ENCODE peak calls at places on chromosome 5, in six cellular contexts. One of them, this sample, is unnamed.

GRCh38 chr5:159135896-159136531 is 36.3 kb upstream of the EBF1 start:
- DNase-seq in HL-60: no peak
- DNase-seq in mammary epithelial cell: peak
- DNase-seq in neural crest cell: no peak
- DNase-seq in cardiac muscle cell: peak
- DNase-seq in GM12864: no peak
- DNase-seq in this sample: no peak

GRCh38 chr5:176639981-176640380 is 7.3 kb upstream of the TSPAN17 start:
- DNase-seq in HL-60: no peak
- DNase-seq in mammary epithelial cell: no peak
- DNase-seq in neural crest cell: no peak
- DNase-seq in cardiac muscle cell: peak
- DNase-seq in GM12864: no peak
- DNase-seq in this sample: no peak

GRCh38 chr5:127959152-127959764 is 124.3 kb upstream of the SLC12A2 start:
- DNase-seq in HL-60: no peak
- DNase-seq in mammary epithelial cell: peak
- DNase-seq in neural crest cell: no peak
- DNase-seq in cardiac muscle cell: peak
- DNase-seq in GM12864: no peak
- DNase-seq in this sample: no peak

GRCh38 chr5:156120777-156121176 is 206.2 kb upstream of the SGCD start:
- DNase-seq in HL-60: no peak
- DNase-seq in mammary epithelial cell: no peak
- DNase-seq in neural crest cell: no peak
- DNase-seq in cardiac muscle cell: no peak
- DNase-seq in GM12864: no peak
- DNase-seq in this sample: no peak

GRCh38 chr5:150142800-150143724 is 12.6 kb downstream of the PDGFRB start:
- DNase-seq in HL-60: no peak
- DNase-seq in mammary epithelial cell: peak
- DNase-seq in neural crest cell: no peak
- DNase-seq in cardiac muscle cell: peak
- DNase-seq in GM12864: no peak
- DNase-seq in this sample: no peak

GRCh38 chr5:55675119-55675518 is 37.0 kb downstream of the SLC38A9 start:
- DNase-seq in HL-60: no peak
- DNase-seq in mammary epithelial cell: no peak
- DNase-seq in neural crest cell: no peak
- DNase-seq in cardiac muscle cell: peak
- DNase-seq in GM12864: no peak
- DNase-seq in this sample: no peak

GRCh38 chr5:36502608-36503007 is 103.8 kb upstream of the SLC1A3 start:
- DNase-seq in HL-60: no peak
- DNase-seq in mammary epithelial cell: peak
- DNase-seq in neural crest cell: no peak
- DNase-seq in cardiac muscle cell: peak
- DNase-seq in GM12864: no peak
- DNase-seq in this sample: no peak

GRCh38 chr5:89690331-89690730 is 719.2 kb downstream of the CETN3 start:
- DNase-seq in HL-60: no peak
- DNase-seq in mammary epithelial cell: no peak
- DNase-seq in neural crest cell: no peak
- DNase-seq in cardiac muscle cell: no peak
- DNase-seq in GM12864: no peak
- DNase-seq in this sample: no peak

GRCh38 chr5:69105996-69106906 is 12.4 kb downstream of the SLC30A5 start:
- DNase-seq in HL-60: no peak
- DNase-seq in mammary epithelial cell: no peak
- DNase-seq in neural crest cell: no peak
- DNase-seq in cardiac muscle cell: no peak
- DNase-seq in GM12864: no peak
- DNase-seq in this sample: peak

GRCh38 chr5:45454114-45454513 is 242.1 kb downstream of the HCN1 start:
- DNase-seq in HL-60: no peak
- DNase-seq in mammary epithelial cell: no peak
- DNase-seq in neural crest cell: no peak
- DNase-seq in cardiac muscle cell: no peak
- DNase-seq in GM12864: no peak
- DNase-seq in this sample: no peak

GRCh38 chr5:164998590-164998989 is 1493.2 kb downstream of the MAT2B start:
- DNase-seq in HL-60: no peak
- DNase-seq in mammary epithelial cell: no peak
- DNase-seq in neural crest cell: no peak
- DNase-seq in cardiac muscle cell: no peak
- DNase-seq in GM12864: no peak
- DNase-seq in this sample: no peak

GRCh38 chr5:168908207-168908606 is 329.0 kb upstream of the PANK3 start:
- DNase-seq in HL-60: no peak
- DNase-seq in mammary epithelial cell: peak
- DNase-seq in neural crest cell: no peak
- DNase-seq in cardiac muscle cell: peak
- DNase-seq in GM12864: no peak
- DNase-seq in this sample: no peak

GRCh38 chr5:54861212-54861894 is 124.0 kb downstream of the ESM1 start:
- DNase-seq in HL-60: no peak
- DNase-seq in mammary epithelial cell: no peak
- DNase-seq in neural crest cell: no peak
- DNase-seq in cardiac muscle cell: peak
- DNase-seq in GM12864: no peak
- DNase-seq in this sample: no peak

GRCh38 chr5:68221488-68221887 is 5.9 kb downstream of the PIK3R1 start:
- DNase-seq in HL-60: no peak
- DNase-seq in mammary epithelial cell: no peak
- DNase-seq in neural crest cell: no peak
- DNase-seq in cardiac muscle cell: no peak
- DNase-seq in GM12864: no peak
- DNase-seq in this sample: no peak

GRCh38 chr5:123756325-123756664 is 244.3 kb downstream of the CSNK1G3 start:
- DNase-seq in HL-60: no peak
- DNase-seq in mammary epithelial cell: no peak
- DNase-seq in neural crest cell: no peak
- DNase-seq in cardiac muscle cell: peak
- DNase-seq in GM12864: no peak
- DNase-seq in this sample: no peak

GRCh38 chr5:178624626-178625546 is 2.0 kb downstream of the CLK4 start:
- DNase-seq in HL-60: no peak
- DNase-seq in mammary epithelial cell: peak
- DNase-seq in neural crest cell: no peak
- DNase-seq in cardiac muscle cell: peak
- DNase-seq in GM12864: no peak
- DNase-seq in this sample: no peak

DNA sequence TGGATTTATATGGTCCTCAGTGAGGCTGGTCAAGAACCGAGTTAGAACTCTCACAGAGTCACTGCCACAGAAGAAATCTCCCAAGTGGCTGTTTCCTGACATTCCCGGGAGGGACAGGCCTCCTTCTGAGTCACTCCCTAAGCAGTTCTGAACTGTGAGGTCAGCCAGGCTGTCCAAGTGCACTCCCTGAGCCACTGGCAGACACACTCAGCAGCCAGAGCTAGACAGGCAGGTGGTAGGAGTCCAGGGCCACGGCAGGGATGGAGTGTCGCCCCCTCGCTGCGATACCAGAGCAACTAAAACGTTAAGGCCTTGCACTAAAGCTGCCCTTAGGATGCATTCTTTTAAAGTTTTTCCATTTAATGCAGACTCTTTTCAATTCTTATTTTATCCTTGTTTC is 3.4 kb downstream of the IL4 start:
- DNase-seq in HL-60: no peak
- DNase-seq in mammary epithelial cell: peak
- DNase-seq in neural crest cell: no peak
- DNase-seq in cardiac muscle cell: peak
- DNase-seq in GM12864: no peak
- DNase-seq in this sample: no peak
- TF ChIP-seq CTCF in HL-60: no peak
- TF ChIP-seq CTCF in mammary epithelial cell: peak
- TF ChIP-seq CTCF in neural crest cell: no peak
- TF ChIP-seq CTCF in cardiac muscle cell: peak
- TF ChIP-seq CTCF in GM12864: no peak
- TF ChIP-seq CTCF in this sample: no peak

GRCh38 chr5:83177803-83178202 is 100.5 kb downstream of the XRCC4 start:
- DNase-seq in HL-60: no peak
- DNase-seq in mammary epithelial cell: no peak
- DNase-seq in neural crest cell: no peak
- DNase-seq in cardiac muscle cell: no peak
- DNase-seq in GM12864: no peak
- DNase-seq in this sample: no peak

GRCh38 chr5:83184534-83184933 is 107.2 kb downstream of the XRCC4 start:
- DNase-seq in HL-60: no peak
- DNase-seq in mammary epithelial cell: no peak
- DNase-seq in neural crest cell: no peak
- DNase-seq in cardiac muscle cell: peak
- DNase-seq in GM12864: no peak
- DNase-seq in this sample: no peak

GRCh38 chr5:83179966-83180365 is 102.6 kb downstream of the XRCC4 start:
- DNase-seq in HL-60: no peak
- DNase-seq in mammary epithelial cell: no peak
- DNase-seq in neural crest cell: no peak
- DNase-seq in cardiac muscle cell: no peak
- DNase-seq in GM12864: no peak
- DNase-seq in this sample: no peak
- TF ChIP-seq CTCF in HL-60: no peak
- TF ChIP-seq CTCF in mammary epithelial cell: no peak
- TF ChIP-seq CTCF in neural crest cell: no peak
- TF ChIP-seq CTCF in cardiac muscle cell: no peak
- TF ChIP-seq CTCF in GM12864: no peak
- TF ChIP-seq CTCF in this sample: no peak

GRCh38 chr5:181190711-181191525 is 14.1 kb downstream of the TRIM7 start:
- DNase-seq in HL-60: no peak
- DNase-seq in mammary epithelial cell: peak
- DNase-seq in neural crest cell: peak
- DNase-seq in cardiac muscle cell: peak
- DNase-seq in GM12864: no peak
- DNase-seq in this sample: no peak
- TF ChIP-seq CTCF in HL-60: no peak
- TF ChIP-seq CTCF in mammary epithelial cell: no peak
- TF ChIP-seq CTCF in neural crest cell: peak
- TF ChIP-seq CTCF in cardiac muscle cell: peak
- TF ChIP-seq CTCF in GM12864: peak
- TF ChIP-seq CTCF in this sample: peak

GRCh38 chr5:956941-957729 is 51.5 kb upstream of the NKD2 start:
- DNase-seq in HL-60: no peak
- DNase-seq in mammary epithelial cell: peak
- DNase-seq in neural crest cell: no peak
- DNase-seq in cardiac muscle cell: peak
- DNase-seq in GM12864: no peak
- DNase-seq in this sample: peak
- TF ChIP-seq CTCF in HL-60: no peak
- TF ChIP-seq CTCF in mammary epithelial cell: peak
- TF ChIP-seq CTCF in neural crest cell: peak
- TF ChIP-seq CTCF in cardiac muscle cell: peak
- TF ChIP-seq CTCF in GM12864: peak
- TF ChIP-seq CTCF in this sample: peak

GRCh38 chr5:147689436-147689835 is 93.1 kb downstream of the JAKMIP2 start:
- DNase-seq in HL-60: no peak
- DNase-seq in mammary epithelial cell: no peak
- DNase-seq in neural crest cell: no peak
- DNase-seq in cardiac muscle cell: no peak
- DNase-seq in GM12864: no peak
- DNase-seq in this sample: no peak

GRCh38 chr5:147691134-147691533 is 91.4 kb downstream of the JAKMIP2 start:
- DNase-seq in HL-60: no peak
- DNase-seq in mammary epithelial cell: no peak
- DNase-seq in neural crest cell: no peak
- DNase-seq in cardiac muscle cell: no peak
- DNase-seq in GM12864: no peak
- DNase-seq in this sample: no peak

GRCh38 chr5:147688965-147689364 is 93.6 kb downstream of the JAKMIP2 start:
- DNase-seq in HL-60: no peak
- DNase-seq in mammary epithelial cell: no peak
- DNase-seq in neural crest cell: no peak
- DNase-seq in cardiac muscle cell: peak
- DNase-seq in GM12864: no peak
- DNase-seq in this sample: no peak

GRCh38 chr5:147693238-147693637 is 89.3 kb downstream of the JAKMIP2 start:
- DNase-seq in HL-60: no peak
- DNase-seq in mammary epithelial cell: no peak
- DNase-seq in neural crest cell: no peak
- DNase-seq in cardiac muscle cell: no peak
- DNase-seq in GM12864: no peak
- DNase-seq in this sample: no peak

GRCh38 chr5:147690595-147690994 is 91.9 kb downstream of the JAKMIP2 start:
- DNase-seq in HL-60: no peak
- DNase-seq in mammary epithelial cell: peak
- DNase-seq in neural crest cell: no peak
- DNase-seq in cardiac muscle cell: no peak
- DNase-seq in GM12864: no peak
- DNase-seq in this sample: no peak
- TF ChIP-seq CTCF in HL-60: no peak
- TF ChIP-seq CTCF in mammary epithelial cell: peak
- TF ChIP-seq CTCF in neural crest cell: peak
- TF ChIP-seq CTCF in cardiac muscle cell: peak
- TF ChIP-seq CTCF in GM12864: peak
- TF ChIP-seq CTCF in this sample: no peak

This sample was measured in GM13977.